ENCODE peak calls at places on chromosomes 16 and 17, in four cellular contexts. U is B cell, A is T-cell, T is lower leg skin. V is an unnamed sample.
A peak's percentile ranks its signal among the peaks of the same experiment; 100 is the strongest.

GRCh38 chr16:84180519-84181140 is 6.2 kb downstream of the TAF1C start:
- DNase-seq in U (no peak), A (no peak), T (no peak), V (no peak)

GRCh38 chr16:1137604-1138003 is 15.3 kb upstream of the CACNA1H start:
- DNase-seq in U (no peak), A (no peak), T (no peak), V (no peak)

GRCh38 chr17:44367626-44368025 is 4.0 kb upstream of the FAM171A2 start:
- DNase-seq in U (no peak), A (no peak), T (no peak), V (no peak)

GRCh38 chr17:38703742-38704644 is 1.1 kb upstream of the MLLT6 start:
- DNase-seq in U (peak; percentile 70), A (peak; percentile 33), T (peak; percentile 95), V (peak; percentile 90)

GRCh38 chr16:28264656-28265055 is 27.7 kb upstream of the SBK1 start:
- DNase-seq in U (no peak), A (no peak), T (no peak), V (peak; percentile 52)

GRCh38 chr16:2475413-2476344 is 752 bp downstream of the TBC1D24 start:
- DNase-seq in U (peak; percentile 52), A (no peak), T (no peak), V (no peak)

GRCh38 chr17:19304209-19304608 is 58.3 kb downstream of the B9D1 start:
- DNase-seq in U (peak; percentile 56), A (no peak), T (no peak), V (peak; percentile 71)

GRCh38 chr17:46121841-46122485 is 71.3 kb downstream of the KANSL1 start:
- DNase-seq in U (no peak), A (no peak), T (no peak), V (no peak)

GRCh38 chr17:13953871-13954270 is 115.4 kb upstream of the COX10 start:
- DNase-seq in U (no peak), A (no peak), T (no peak), V (no peak)

GRCh38 chr17:71709974-71710373 is 410.8 kb upstream of the SOX9 start:
- DNase-seq in U (no peak), A (no peak), T (no peak), V (no peak)

GRCh38 chr16:49931931-49932330 is 76.0 kb upstream of the ZNF423 start:
- DNase-seq in U (no peak), A (no peak), T (no peak), V (no peak)

GRCh38 chr17:27650836-27651235 is 19.8 kb downstream of the LGALS9 start:
- DNase-seq in U (no peak), A (no peak), T (no peak), V (no peak)

GRCh38 chr16:2821483-2822157 is 4.6 kb downstream of the PRSS21 start:
- DNase-seq in U (no peak), A (no peak), T (no peak), V (no peak)

GRCh38 chr16:22675745-22676540 is 138.0 kb upstream of the HS3ST2 start:
- DNase-seq in U (no peak), A (no peak), T (no peak), V (no peak)

GRCh38 chr16:54411555-54411954 is 125.0 kb upstream of the IRX3 start:
- DNase-seq in U (no peak), A (no peak), T (no peak), V (no peak)

GRCh38 chr16:84874004-84874435 is 54.2 kb downstream of the CRISPLD2 start:
- DNase-seq in U (no peak), A (no peak), T (no peak), V (no peak)

V was measured in lung.